ENCODE peak calls at places on chromosomes 7 and 10, in eight cellular contexts. One of them, this sample, is unnamed.

GRCh38 chr7:138756591-138757222 is 41.1 kb upstream of the TMEM213 start:
- DNase-seq in NCI-H446: no peak
- DNase-seq in CD4-positive, CD25-positive, alpha-beta regulatory T cell: no peak
- DNase-seq in retinal pigment epithelial cell: no peak
- DNase-seq in GDM1: no peak
- DNase-seq in amygdala: no peak
- DNase-seq in stomach: no peak
- DNase-seq in AG09309: no peak
- DNase-seq in this sample: no peak

GRCh38 chr7:99331002-99331401 is 5.3 kb downstream of the ARPC1A start:
- DNase-seq in NCI-H446: no peak
- DNase-seq in CD4-positive, CD25-positive, alpha-beta regulatory T cell: no peak
- DNase-seq in retinal pigment epithelial cell: no peak
- DNase-seq in GDM1: no peak
- DNase-seq in amygdala: no peak
- DNase-seq in stomach: no peak
- DNase-seq in AG09309: no peak
- DNase-seq in this sample: no peak

GRCh38 chr7:14018751-14019150 is 29.3 kb upstream of the ETV1 start:
- DNase-seq in NCI-H446: no peak
- DNase-seq in CD4-positive, CD25-positive, alpha-beta regulatory T cell: no peak
- DNase-seq in retinal pigment epithelial cell: no peak
- DNase-seq in GDM1: no peak
- DNase-seq in amygdala: no peak
- DNase-seq in stomach: no peak
- DNase-seq in AG09309: no peak
- DNase-seq in this sample: no peak

GRCh38 chr7:23915196-23915595 is 205.2 kb downstream of the STK31 start:
- DNase-seq in NCI-H446: no peak
- DNase-seq in CD4-positive, CD25-positive, alpha-beta regulatory T cell: no peak
- DNase-seq in retinal pigment epithelial cell: no peak
- DNase-seq in GDM1: no peak
- DNase-seq in amygdala: no peak
- DNase-seq in stomach: no peak
- DNase-seq in AG09309: no peak
- DNase-seq in this sample: peak

GRCh38 chr10:110067960-110068770 is 60.4 kb downstream of the ADD3 start:
- DNase-seq in NCI-H446: no peak
- DNase-seq in CD4-positive, CD25-positive, alpha-beta regulatory T cell: peak
- DNase-seq in retinal pigment epithelial cell: no peak
- DNase-seq in GDM1: peak
- DNase-seq in amygdala: no peak
- DNase-seq in stomach: no peak
- DNase-seq in AG09309: no peak
- DNase-seq in this sample: no peak

GRCh38 chr10:23399701-23400144 is 39.2 kb upstream of the OTUD1 start:
- DNase-seq in NCI-H446: no peak
- DNase-seq in CD4-positive, CD25-positive, alpha-beta regulatory T cell: no peak
- DNase-seq in retinal pigment epithelial cell: peak
- DNase-seq in GDM1: no peak
- DNase-seq in amygdala: no peak
- DNase-seq in stomach: no peak
- DNase-seq in AG09309: peak
- DNase-seq in this sample: no peak

GRCh38 chr7:77537595-77538185 is 595 bp downstream of the PTPN12 start:
- DNase-seq in NCI-H446: no peak
- DNase-seq in CD4-positive, CD25-positive, alpha-beta regulatory T cell: peak
- DNase-seq in retinal pigment epithelial cell: no peak
- DNase-seq in GDM1: peak
- DNase-seq in amygdala: no peak
- DNase-seq in stomach: peak
- DNase-seq in AG09309: no peak
- DNase-seq in this sample: no peak

GRCh38 chr10:3907514-3907913 is 122.5 kb upstream of the KLF6 start:
- DNase-seq in NCI-H446: no peak
- DNase-seq in CD4-positive, CD25-positive, alpha-beta regulatory T cell: no peak
- DNase-seq in retinal pigment epithelial cell: no peak
- DNase-seq in GDM1: no peak
- DNase-seq in amygdala: no peak
- DNase-seq in stomach: no peak
- DNase-seq in AG09309: no peak
- DNase-seq in this sample: no peak

GRCh38 chr7:102849538-102849937 is 63.3 kb upstream of the LRRC17 start:
- DNase-seq in NCI-H446: no peak
- DNase-seq in CD4-positive, CD25-positive, alpha-beta regulatory T cell: no peak
- DNase-seq in retinal pigment epithelial cell: no peak
- DNase-seq in GDM1: no peak
- DNase-seq in amygdala: no peak
- DNase-seq in stomach: no peak
- DNase-seq in AG09309: no peak
- DNase-seq in this sample: no peak

GRCh38 chr7:108146070-108146842 is 16.1 kb upstream of the LAMB4 start:
- DNase-seq in NCI-H446: peak
- DNase-seq in CD4-positive, CD25-positive, alpha-beta regulatory T cell: peak
- DNase-seq in retinal pigment epithelial cell: peak
- DNase-seq in GDM1: peak
- DNase-seq in amygdala: peak
- DNase-seq in stomach: peak
- DNase-seq in AG09309: peak
- DNase-seq in this sample: peak

GRCh38 chr10:31760674-31761081 is 168.0 kb downstream of the ARHGAP12 start:
- DNase-seq in NCI-H446: no peak
- DNase-seq in CD4-positive, CD25-positive, alpha-beta regulatory T cell: no peak
- DNase-seq in retinal pigment epithelial cell: no peak
- DNase-seq in GDM1: no peak
- DNase-seq in amygdala: no peak
- DNase-seq in stomach: no peak
- DNase-seq in AG09309: no peak
- DNase-seq in this sample: no peak

GRCh38 chr10:15856328-15857000 is 3.8 kb downstream of the MINDY3 start:
- DNase-seq in NCI-H446: no peak
- DNase-seq in CD4-positive, CD25-positive, alpha-beta regulatory T cell: peak
- DNase-seq in retinal pigment epithelial cell: no peak
- DNase-seq in GDM1: no peak
- DNase-seq in amygdala: no peak
- DNase-seq in stomach: no peak
- DNase-seq in AG09309: no peak
- DNase-seq in this sample: no peak

This sample was measured in NCI-H524 treated with DMSO at 0.1 percent for 48 hours.